ENCODE peak calls at places on chromosomes 1 and 21, in eight cellular contexts. Y is psoas muscle, H is retinal pigment epithelial cell, U is foreskin fibroblast, N is fibroblast of villous mesenchyme, D is astrocyte, X is neural crest cell, K is hypothalamus. A is an unnamed sample.

GRCh38 chr1:193108471-193108870 is 3.3 kb upstream of the GLRX2 start:
- DNase-seq in Y (no peak), H (no peak), U (no peak), N (no peak), D (no peak), X (no peak), K (no peak), A (no peak)

GRCh38 chr1:154434346-154435075 is 29.4 kb downstream of the IL6R start:
- DNase-seq in Y (peak), H (no peak), U (peak), N (peak), D (peak), X (no peak), K (peak), A (no peak)

GRCh38 chr1:214271174-214271858 is 9.6 kb upstream of the SMYD2 start:
- DNase-seq in Y (no peak), H (no peak), U (no peak), N (no peak), D (no peak), X (no peak), K (no peak), A (no peak)

GRCh38 chr21:31176080-31176551 is 137.8 kb upstream of the KRTAP19-8 start:
- DNase-seq in Y (no peak), H (no peak), U (no peak), N (no peak), D (no peak), X (no peak), K (no peak), A (no peak)

GRCh38 chr1:79974659-79975058 is 968.1 kb upstream of the ADGRL4 start:
- DNase-seq in Y (no peak), H (no peak), U (no peak), N (no peak), D (no peak), X (no peak), K (no peak), A (no peak)

GRCh38 chr21:45228656-45229240 is 58.9 kb downstream of the POFUT2 start:
- DNase-seq in Y (no peak), H (no peak), U (no peak), N (no peak), D (peak), X (no peak), K (no peak), A (no peak)

GRCh38 chr1:167899253-167899681 is 14.7 kb downstream of the ADCY10 start:
- DNase-seq in Y (peak), H (no peak), U (peak), N (no peak), D (peak), X (no peak), K (no peak), A (peak)

GRCh38 chr1:200351826-200352549 is 57.8 kb downstream of the ZNF281 start:
- DNase-seq in Y (no peak), H (no peak), U (peak), N (peak), D (peak), X (no peak), K (no peak), A (peak)

GRCh38 chr1:93756656-93757055 is 75.0 kb upstream of the BCAR3 start:
- DNase-seq in Y (no peak), H (no peak), U (peak), N (no peak), D (no peak), X (no peak), K (no peak), A (peak)

GRCh38 chr1:20483833-20484525 is 2.0 kb downstream of the CAMK2N1 start:
- DNase-seq in Y (peak), H (no peak), U (no peak), N (peak), D (peak), X (peak), K (no peak), A (peak)

A was measured in iris pigment epithelial cell.